ENCODE peak calls at places on chromosomes 16 and 17, in five cellular contexts. One of them, this sample, is unnamed.

GRCh38 chr17:51260960-51261958 is 913 bp downstream of the UTP18 start:
- DNase-seq in coronary artery: no peak
- DNase-seq in effector memory CD4-positive, alpha-beta T cell: peak; percentile 70
- DNase-seq in GM12865: peak; percentile 76
- DNase-seq in thoracic aorta: no peak
- DNase-seq in this sample: peak; percentile 83

GRCh38 chr17:53724726-53725125 is 98.0 kb upstream of the KIF2B start:
- DNase-seq in coronary artery: no peak
- DNase-seq in effector memory CD4-positive, alpha-beta T cell: no peak
- DNase-seq in GM12865: no peak
- DNase-seq in thoracic aorta: no peak
- DNase-seq in this sample: no peak

GRCh38 chr16:64977211-64977920 is 144.5 kb downstream of the CDH11 start:
- DNase-seq in coronary artery: no peak
- DNase-seq in effector memory CD4-positive, alpha-beta T cell: no peak
- DNase-seq in GM12865: no peak
- DNase-seq in thoracic aorta: no peak
- DNase-seq in this sample: no peak

GRCh38 chr16:24771132-24771778 is 41.8 kb downstream of the TNRC6A start:
- DNase-seq in coronary artery: no peak
- DNase-seq in effector memory CD4-positive, alpha-beta T cell: no peak
- DNase-seq in GM12865: peak; percentile 17
- DNase-seq in thoracic aorta: no peak
- DNase-seq in this sample: no peak

GRCh38 chr16:48409839-48410610 is 24.8 kb upstream of the SIAH1 start:
- DNase-seq in coronary artery: no peak
- DNase-seq in effector memory CD4-positive, alpha-beta T cell: no peak
- DNase-seq in GM12865: no peak
- DNase-seq in thoracic aorta: no peak
- DNase-seq in this sample: no peak

GRCh38 chr16:1137604-1138003 is 15.3 kb upstream of the CACNA1H start:
- DNase-seq in coronary artery: no peak
- DNase-seq in effector memory CD4-positive, alpha-beta T cell: no peak
- DNase-seq in GM12865: no peak
- DNase-seq in thoracic aorta: no peak
- DNase-seq in this sample: no peak

GRCh38 chr17:64331366-64331765 is 59.3 kb downstream of the PECAM1 start:
- DNase-seq in coronary artery: no peak
- DNase-seq in effector memory CD4-positive, alpha-beta T cell: no peak
- DNase-seq in GM12865: no peak
- DNase-seq in thoracic aorta: no peak
- DNase-seq in this sample: no peak

GRCh38 chr17:32483451-32484019 is 3.3 kb upstream of the CDK5R1 start:
- DNase-seq in coronary artery: peak; percentile 87
- DNase-seq in effector memory CD4-positive, alpha-beta T cell: no peak
- DNase-seq in GM12865: peak; percentile 76
- DNase-seq in thoracic aorta: no peak
- DNase-seq in this sample: peak; percentile 58

GRCh38 chr16:15976929-15977637 is 27.7 kb downstream of the ABCC1 start:
- DNase-seq in coronary artery: peak; percentile 88
- DNase-seq in effector memory CD4-positive, alpha-beta T cell: no peak
- DNase-seq in GM12865: no peak
- DNase-seq in thoracic aorta: no peak
- DNase-seq in this sample: no peak

GRCh38 chr17:35545150-35545549 is 7.7 kb upstream of the SLFN12L start:
- DNase-seq in coronary artery: no peak
- DNase-seq in effector memory CD4-positive, alpha-beta T cell: no peak
- DNase-seq in GM12865: no peak
- DNase-seq in thoracic aorta: no peak
- DNase-seq in this sample: no peak

GRCh38 chr17:19461681-19462080 is 50.6 kb downstream of the RNF112 start:
- DNase-seq in coronary artery: no peak
- DNase-seq in effector memory CD4-positive, alpha-beta T cell: no peak
- DNase-seq in GM12865: no peak
- DNase-seq in thoracic aorta: no peak
- DNase-seq in this sample: no peak

GRCh38 chr17:68580236-68580903 is 20.8 kb downstream of the FAM20A start:
- DNase-seq in coronary artery: peak; percentile 76
- DNase-seq in effector memory CD4-positive, alpha-beta T cell: no peak
- DNase-seq in GM12865: no peak
- DNase-seq in thoracic aorta: no peak
- DNase-seq in this sample: no peak

GRCh38 chr17:2723997-2724782 is 12.6 kb upstream of the CLUH start:
- DNase-seq in coronary artery: no peak
- DNase-seq in effector memory CD4-positive, alpha-beta T cell: no peak
- DNase-seq in GM12865: no peak
- DNase-seq in thoracic aorta: no peak
- DNase-seq in this sample: no peak

GRCh38 chr17:10114931-10115535 is 83.4 kb downstream of the GAS7 start:
- DNase-seq in coronary artery: peak; percentile 94
- DNase-seq in effector memory CD4-positive, alpha-beta T cell: peak; percentile 61
- DNase-seq in GM12865: peak; percentile 57
- DNase-seq in thoracic aorta: peak; percentile 81
- DNase-seq in this sample: peak; percentile 68

GRCh38 chr16:81921415-81921814 is 89.9 kb downstream of the SDR42E1 start:
- DNase-seq in coronary artery: no peak
- DNase-seq in effector memory CD4-positive, alpha-beta T cell: no peak
- DNase-seq in GM12865: no peak
- DNase-seq in thoracic aorta: no peak
- DNase-seq in this sample: no peak

GRCh38 chr17:17783121-17783824 is 53.5 kb downstream of the SREBF1 start:
- DNase-seq in coronary artery: no peak
- DNase-seq in effector memory CD4-positive, alpha-beta T cell: peak; percentile 50
- DNase-seq in GM12865: peak; percentile 77
- DNase-seq in thoracic aorta: no peak
- DNase-seq in this sample: peak; percentile 82

GRCh38 chr16:46839986-46840443 is 9.0 kb upstream of the C16orf87 start:
- DNase-seq in coronary artery: no peak
- DNase-seq in effector memory CD4-positive, alpha-beta T cell: no peak
- DNase-seq in GM12865: no peak
- DNase-seq in thoracic aorta: no peak
- DNase-seq in this sample: no peak

GRCh38 chr16:84839054-84839453 is 19.3 kb downstream of the CRISPLD2 start:
- DNase-seq in coronary artery: no peak
- DNase-seq in effector memory CD4-positive, alpha-beta T cell: no peak
- DNase-seq in GM12865: no peak
- DNase-seq in thoracic aorta: no peak
- DNase-seq in this sample: no peak

GRCh38 chr17:20159406-20160075 is 150.4 kb downstream of the SPECC1 start:
- DNase-seq in coronary artery: no peak
- DNase-seq in effector memory CD4-positive, alpha-beta T cell: no peak
- DNase-seq in GM12865: no peak
- DNase-seq in thoracic aorta: no peak
- DNase-seq in this sample: no peak

GRCh38 chr17:4480929-4481898 is 17.5 kb upstream of the SPNS2 start:
- DNase-seq in coronary artery: no peak
- DNase-seq in effector memory CD4-positive, alpha-beta T cell: no peak
- DNase-seq in GM12865: peak; percentile 34
- DNase-seq in thoracic aorta: no peak
- DNase-seq in this sample: no peak

GRCh38 chr17:2058521-2059124 is 3.7 kb downstream of the HIC1 start:
- DNase-seq in coronary artery: no peak
- DNase-seq in effector memory CD4-positive, alpha-beta T cell: peak; percentile 20
- DNase-seq in GM12865: peak; percentile 88
- DNase-seq in thoracic aorta: no peak
- DNase-seq in this sample: peak; percentile 79

GRCh38 chr16:72241930-72242329 is 70.0 kb upstream of the PMFBP1 start:
- DNase-seq in coronary artery: no peak
- DNase-seq in effector memory CD4-positive, alpha-beta T cell: no peak
- DNase-seq in GM12865: peak; percentile 49
- DNase-seq in thoracic aorta: no peak
- DNase-seq in this sample: no peak

GRCh38 chr17:48544356-48545021 is 420 bp downstream of the HOXB2 start:
- DNase-seq in coronary artery: peak; percentile 95
- DNase-seq in effector memory CD4-positive, alpha-beta T cell: peak; percentile 45
- DNase-seq in GM12865: no peak
- DNase-seq in thoracic aorta: peak; percentile 81
- DNase-seq in this sample: peak; percentile 38

GRCh38 chr16:70738083-70738977 is 52.5 kb upstream of the MTSS2 start:
- DNase-seq in coronary artery: no peak
- DNase-seq in effector memory CD4-positive, alpha-beta T cell: no peak
- DNase-seq in GM12865: peak; percentile 59
- DNase-seq in thoracic aorta: no peak
- DNase-seq in this sample: no peak

GRCh38 chr17:52383493-52384100 is 225.1 kb upstream of the CA10 start:
- DNase-seq in coronary artery: no peak
- DNase-seq in effector memory CD4-positive, alpha-beta T cell: no peak
- DNase-seq in GM12865: peak; percentile 43
- DNase-seq in thoracic aorta: no peak
- DNase-seq in this sample: no peak

GRCh38 chr16:13325396-13325795 is 424.0 kb downstream of the SHISA9 start:
- DNase-seq in coronary artery: no peak
- DNase-seq in effector memory CD4-positive, alpha-beta T cell: no peak
- DNase-seq in GM12865: no peak
- DNase-seq in thoracic aorta: no peak
- DNase-seq in this sample: no peak

GRCh38 chr17:42311240-42312034 is 23.1 kb downstream of the STAT5A start:
- DNase-seq in coronary artery: peak; percentile 90
- DNase-seq in effector memory CD4-positive, alpha-beta T cell: no peak
- DNase-seq in GM12865: no peak
- DNase-seq in thoracic aorta: peak; percentile 72
- DNase-seq in this sample: no peak

GRCh38 chr17:42312035-42312284 is 23.7 kb downstream of the STAT5A start:
- DNase-seq in coronary artery: no peak
- DNase-seq in effector memory CD4-positive, alpha-beta T cell: no peak
- DNase-seq in GM12865: no peak
- DNase-seq in thoracic aorta: no peak
- DNase-seq in this sample: no peak

GRCh38 chr17:42313389-42313772 is 25.1 kb downstream of the STAT5A start:
- DNase-seq in coronary artery: no peak
- DNase-seq in effector memory CD4-positive, alpha-beta T cell: no peak
- DNase-seq in GM12865: no peak
- DNase-seq in thoracic aorta: no peak
- DNase-seq in this sample: no peak

GRCh38 chr17:42313773-42314566 is 25.7 kb downstream of the STAT5A start:
- DNase-seq in coronary artery: no peak
- DNase-seq in effector memory CD4-positive, alpha-beta T cell: no peak
- DNase-seq in GM12865: no peak
- DNase-seq in thoracic aorta: no peak
- DNase-seq in this sample: no peak

GRCh38 chr17:42312285-42313130 is 24.2 kb downstream of the STAT5A start:
- DNase-seq in coronary artery: peak; percentile 88
- DNase-seq in effector memory CD4-positive, alpha-beta T cell: peak; percentile 58
- DNase-seq in GM12865: peak; percentile 84
- DNase-seq in thoracic aorta: no peak
- DNase-seq in this sample: peak; percentile 72
- H3K4me3 ChIP-seq in coronary artery: peak overlapping the region; percentile 44
- H3K4me3 ChIP-seq in effector memory CD4-positive, alpha-beta T cell: peak overlapping the region; percentile 30
- H3K4me3 ChIP-seq in GM12865: no peak overlapping the region
- H3K4me3 ChIP-seq in thoracic aorta: peak overlapping the region; percentile 58
- H3K4me3 ChIP-seq in this sample: no peak overlapping the region

GRCh38 chr17:74720506-74720905 is 7.8 kb upstream of the CD300LF start:
- DNase-seq in coronary artery: no peak
- DNase-seq in effector memory CD4-positive, alpha-beta T cell: no peak
- DNase-seq in GM12865: no peak
- DNase-seq in thoracic aorta: no peak
- DNase-seq in this sample: no peak
- H3K4me3 ChIP-seq in coronary artery: no peak overlapping the region
- H3K4me3 ChIP-seq in effector memory CD4-positive, alpha-beta T cell: no peak overlapping the region
- H3K4me3 ChIP-seq in GM12865: no peak overlapping the region
- H3K4me3 ChIP-seq in thoracic aorta: no peak overlapping the region
- H3K4me3 ChIP-seq in this sample: no peak overlapping the region

DNA sequence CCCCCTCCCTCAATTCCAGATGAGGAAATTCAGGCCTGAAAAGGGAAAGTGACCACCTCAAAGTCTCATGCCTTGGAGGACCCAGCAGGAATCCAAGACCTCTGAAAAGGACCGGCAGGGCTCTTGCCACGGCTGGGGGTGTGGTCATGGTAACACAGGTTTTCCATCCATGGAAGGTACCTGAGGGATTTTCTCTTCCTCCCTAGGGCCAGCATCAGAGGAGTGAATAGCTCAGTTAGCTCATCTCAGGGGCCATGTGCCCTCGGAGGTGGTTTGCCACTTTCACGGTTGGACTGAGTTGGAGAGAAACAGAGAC is 1.3 kb downstream of the CIITA start:
- DNase-seq in coronary artery: no peak
- DNase-seq in effector memory CD4-positive, alpha-beta T cell: no peak
- DNase-seq in GM12865: no peak
- DNase-seq in thoracic aorta: no peak
- DNase-seq in this sample: no peak
- H3K4me3 ChIP-seq in coronary artery: peak overlapping the region; percentile 81
- H3K4me3 ChIP-seq in effector memory CD4-positive, alpha-beta T cell: peak overlapping the region; percentile 62
- H3K4me3 ChIP-seq in GM12865: peak overlapping the region; percentile 66
- H3K4me3 ChIP-seq in thoracic aorta: peak overlapping the region; percentile 80
- H3K4me3 ChIP-seq in this sample: peak overlapping the region; percentile 86

GRCh38 chr16:30095166-30096078 is 591 bp downstream of the YPEL3 start:
- DNase-seq in coronary artery: no peak
- DNase-seq in effector memory CD4-positive, alpha-beta T cell: no peak
- DNase-seq in GM12865: no peak
- DNase-seq in thoracic aorta: no peak
- DNase-seq in this sample: no peak
- H3K4me3 ChIP-seq in coronary artery: peak overlapping the region; percentile 98
- H3K4me3 ChIP-seq in effector memory CD4-positive, alpha-beta T cell: peak overlapping the region; percentile 74
- H3K4me3 ChIP-seq in GM12865: peak overlapping the region; percentile 76
- H3K4me3 ChIP-seq in thoracic aorta: peak overlapping the region; percentile 88
- H3K4me3 ChIP-seq in this sample: peak overlapping the region; percentile 74

DNA sequence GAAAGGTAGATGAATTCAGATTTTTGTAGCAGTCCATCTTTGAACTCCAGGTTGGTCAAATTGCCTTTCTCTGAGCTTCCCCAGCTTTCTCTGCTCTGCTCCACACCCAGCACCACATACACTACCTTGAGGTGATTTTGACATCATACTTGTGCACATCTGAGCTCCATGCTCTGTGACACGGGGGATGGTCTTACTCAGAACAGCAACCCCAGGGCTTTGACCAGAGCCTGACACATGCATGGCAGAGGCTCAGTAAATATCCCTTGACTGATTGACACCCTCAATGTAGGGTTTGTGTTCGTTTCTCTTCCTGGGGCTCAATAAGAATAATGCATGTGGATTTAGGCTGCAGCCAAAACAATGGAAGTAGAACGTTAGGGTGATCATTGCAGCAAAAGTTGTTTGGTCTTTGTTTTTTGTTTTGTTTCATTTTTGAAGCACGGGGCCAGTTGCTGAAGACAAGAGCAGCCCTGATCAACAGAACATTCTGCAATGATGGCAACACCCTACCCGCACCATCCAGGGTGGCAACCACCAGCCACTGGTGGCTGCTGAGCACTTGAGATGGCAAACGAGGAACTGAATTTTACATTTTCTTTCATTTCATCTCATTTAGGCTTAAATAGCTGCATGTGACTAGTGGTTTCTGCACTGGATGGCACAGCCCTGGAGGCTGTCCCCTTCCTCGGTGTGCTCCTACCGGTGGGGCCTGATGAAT is 224.8 kb upstream of the TNRC6C start:
- DNase-seq in coronary artery: peak; percentile 54
- DNase-seq in effector memory CD4-positive, alpha-beta T cell: no peak
- DNase-seq in GM12865: no peak
- DNase-seq in thoracic aorta: no peak
- DNase-seq in this sample: no peak
- H3K4me3 ChIP-seq in coronary artery: peak overlapping the region; percentile 60
- H3K4me3 ChIP-seq in effector memory CD4-positive, alpha-beta T cell: no peak overlapping the region
- H3K4me3 ChIP-seq in GM12865: no peak overlapping the region
- H3K4me3 ChIP-seq in thoracic aorta: peak overlapping the region; percentile 48
- H3K4me3 ChIP-seq in this sample: no peak overlapping the region

GRCh38 chr17:57956311-57957119 is 1.3 kb upstream of the CUEDC1 start:
- DNase-seq in coronary artery: peak; percentile 67
- DNase-seq in effector memory CD4-positive, alpha-beta T cell: peak; percentile 17
- DNase-seq in GM12865: peak; percentile 86
- DNase-seq in thoracic aorta: no peak
- DNase-seq in this sample: peak; percentile 58
- H3K4me3 ChIP-seq in coronary artery: peak overlapping the region; percentile 99
- H3K4me3 ChIP-seq in effector memory CD4-positive, alpha-beta T cell: peak overlapping the region; percentile 66
- H3K4me3 ChIP-seq in GM12865: no peak overlapping the region
- H3K4me3 ChIP-seq in thoracic aorta: no peak overlapping the region
- H3K4me3 ChIP-seq in this sample: no peak overlapping the region

This sample was measured in GM06990.